ENCODE peak calls at places on chromosomes 6 and 20, in eight cellular contexts. One of them, this sample, is unnamed.

GRCh38 chr6:112330877-112331260 is 16.3 kb upstream of the RFPL4B start:
- DNase-seq in neuronal stem cell: no peak
- DNase-seq in neural progenitor cell: no peak
- DNase-seq in SK-N-SH: no peak
- DNase-seq in IMR-90: no peak
- DNase-seq in endothelial cell of umbilical vein: no peak
- DNase-seq in GM23338: no peak
- DNase-seq in A549: no peak
- DNase-seq in this sample: no peak

GRCh38 chr6:7528565-7528964 is 12.9 kb upstream of the DSP start:
- DNase-seq in neuronal stem cell: no peak
- DNase-seq in neural progenitor cell: no peak
- DNase-seq in SK-N-SH: no peak
- DNase-seq in IMR-90: peak; percentile 96
- DNase-seq in endothelial cell of umbilical vein: no peak
- DNase-seq in GM23338: no peak
- DNase-seq in A549: no peak
- DNase-seq in this sample: no peak

GRCh38 chr6:107079429-107079828 is 35.9 kb downstream of the BEND3 start:
- DNase-seq in neuronal stem cell: no peak
- DNase-seq in neural progenitor cell: no peak
- DNase-seq in SK-N-SH: no peak
- DNase-seq in IMR-90: no peak
- DNase-seq in endothelial cell of umbilical vein: no peak
- DNase-seq in GM23338: peak; percentile 57
- DNase-seq in A549: no peak
- DNase-seq in this sample: no peak

GRCh38 chr6:169420912-169421543 is 167.4 kb upstream of the THBS2 start:
- DNase-seq in neuronal stem cell: no peak
- DNase-seq in neural progenitor cell: peak; percentile 75
- DNase-seq in SK-N-SH: peak; percentile 50
- DNase-seq in IMR-90: peak; percentile 18
- DNase-seq in endothelial cell of umbilical vein: no peak
- DNase-seq in GM23338: peak; percentile 57
- DNase-seq in A549: no peak
- DNase-seq in this sample: peak; percentile 70

GRCh38 chr6:127566119-127566518 is 10.9 kb upstream of the C6orf58 start:
- DNase-seq in neuronal stem cell: no peak
- DNase-seq in neural progenitor cell: no peak
- DNase-seq in SK-N-SH: no peak
- DNase-seq in IMR-90: no peak
- DNase-seq in endothelial cell of umbilical vein: no peak
- DNase-seq in GM23338: no peak
- DNase-seq in A549: no peak
- DNase-seq in this sample: no peak

GRCh38 chr6:79466222-79466834 is 70.9 kb downstream of the LCA5 start:
- DNase-seq in neuronal stem cell: peak; percentile 8
- DNase-seq in neural progenitor cell: peak; percentile 6
- DNase-seq in SK-N-SH: peak; percentile 36
- DNase-seq in IMR-90: peak; percentile 39
- DNase-seq in endothelial cell of umbilical vein: peak; percentile 59
- DNase-seq in GM23338: peak; percentile 60
- DNase-seq in A549: peak; percentile 7
- DNase-seq in this sample: peak; percentile 24

GRCh38 chr20:5492941-5493340 is 176.2 kb upstream of the PROKR2 start:
- DNase-seq in neuronal stem cell: no peak
- DNase-seq in neural progenitor cell: no peak
- DNase-seq in SK-N-SH: no peak
- DNase-seq in IMR-90: no peak
- DNase-seq in endothelial cell of umbilical vein: no peak
- DNase-seq in GM23338: no peak
- DNase-seq in A549: no peak
- DNase-seq in this sample: no peak

GRCh38 chr20:37986873-37987601 is 46.2 kb downstream of the TTI1 start:
- DNase-seq in neuronal stem cell: peak; percentile 29
- DNase-seq in neural progenitor cell: peak; percentile 60
- DNase-seq in SK-N-SH: peak; percentile 79
- DNase-seq in IMR-90: peak; percentile 6
- DNase-seq in endothelial cell of umbilical vein: no peak
- DNase-seq in GM23338: peak; percentile 34
- DNase-seq in A549: no peak
- DNase-seq in this sample: no peak

GRCh38 chr6:89009624-89010059 is 46.2 kb upstream of the RNGTT start:
- DNase-seq in neuronal stem cell: no peak
- DNase-seq in neural progenitor cell: no peak
- DNase-seq in SK-N-SH: no peak
- DNase-seq in IMR-90: no peak
- DNase-seq in endothelial cell of umbilical vein: no peak
- DNase-seq in GM23338: no peak
- DNase-seq in A549: no peak
- DNase-seq in this sample: no peak

GRCh38 chr6:28081486-28081751 is 1.1 kb downstream of the ZNF165 start:
- DNase-seq in neuronal stem cell: no peak
- DNase-seq in neural progenitor cell: no peak
- DNase-seq in SK-N-SH: no peak
- DNase-seq in IMR-90: no peak
- DNase-seq in endothelial cell of umbilical vein: no peak
- DNase-seq in GM23338: no peak
- DNase-seq in A549: no peak
- DNase-seq in this sample: no peak

GRCh38 chr20:40860487-40860902 is 168.1 kb upstream of the TOP1 start:
- DNase-seq in neuronal stem cell: no peak
- DNase-seq in neural progenitor cell: no peak
- DNase-seq in SK-N-SH: no peak
- DNase-seq in IMR-90: peak; percentile 70
- DNase-seq in endothelial cell of umbilical vein: no peak
- DNase-seq in GM23338: no peak
- DNase-seq in A549: no peak
- DNase-seq in this sample: no peak

GRCh38 chr6:40516429-40516828 is 70.7 kb downstream of the LRFN2 start:
- DNase-seq in neuronal stem cell: no peak
- DNase-seq in neural progenitor cell: no peak
- DNase-seq in SK-N-SH: no peak
- DNase-seq in IMR-90: no peak
- DNase-seq in endothelial cell of umbilical vein: no peak
- DNase-seq in GM23338: no peak
- DNase-seq in A549: no peak
- DNase-seq in this sample: no peak

GRCh38 chr20:35055445-35056276 is 36.9 kb downstream of the TRPC4AP start:
- DNase-seq in neuronal stem cell: no peak
- DNase-seq in neural progenitor cell: no peak
- DNase-seq in SK-N-SH: peak; percentile 17
- DNase-seq in IMR-90: peak; percentile 38
- DNase-seq in endothelial cell of umbilical vein: no peak
- DNase-seq in GM23338: no peak
- DNase-seq in A549: no peak
- DNase-seq in this sample: no peak

GRCh38 chr6:160774399-160774798 is 72.4 kb downstream of the PLG start:
- DNase-seq in neuronal stem cell: no peak
- DNase-seq in neural progenitor cell: no peak
- DNase-seq in SK-N-SH: no peak
- DNase-seq in IMR-90: no peak
- DNase-seq in endothelial cell of umbilical vein: no peak
- DNase-seq in GM23338: no peak
- DNase-seq in A549: no peak
- DNase-seq in this sample: no peak

GRCh38 chr20:53342429-53342828 is 251.2 kb downstream of the ZNF217 start:
- DNase-seq in neuronal stem cell: no peak
- DNase-seq in neural progenitor cell: no peak
- DNase-seq in SK-N-SH: no peak
- DNase-seq in IMR-90: no peak
- DNase-seq in endothelial cell of umbilical vein: no peak
- DNase-seq in GM23338: no peak
- DNase-seq in A549: no peak
- DNase-seq in this sample: no peak

GRCh38 chr6:1178590-1178989 is 133.3 kb upstream of the FOXQ1 start:
- DNase-seq in neuronal stem cell: no peak
- DNase-seq in neural progenitor cell: no peak
- DNase-seq in SK-N-SH: no peak
- DNase-seq in IMR-90: no peak
- DNase-seq in endothelial cell of umbilical vein: no peak
- DNase-seq in GM23338: no peak
- DNase-seq in A549: no peak
- DNase-seq in this sample: no peak

GRCh38 chr20:46202758-46203509 is 84.8 kb downstream of the CD40 start:
- DNase-seq in neuronal stem cell: no peak
- DNase-seq in neural progenitor cell: no peak
- DNase-seq in SK-N-SH: peak; percentile 60
- DNase-seq in IMR-90: no peak
- DNase-seq in endothelial cell of umbilical vein: no peak
- DNase-seq in GM23338: no peak
- DNase-seq in A549: no peak
- DNase-seq in this sample: no peak

GRCh38 chr6:149221774-149222070 is 95.8 kb upstream of the TAB2 start:
- DNase-seq in neuronal stem cell: no peak
- DNase-seq in neural progenitor cell: no peak
- DNase-seq in SK-N-SH: no peak
- DNase-seq in IMR-90: peak; percentile 45
- DNase-seq in endothelial cell of umbilical vein: no peak
- DNase-seq in GM23338: no peak
- DNase-seq in A549: no peak
- DNase-seq in this sample: no peak

GRCh38 chr6:11279213-11279780 is 46.8 kb upstream of the NEDD9 start:
- DNase-seq in neuronal stem cell: no peak
- DNase-seq in neural progenitor cell: no peak
- DNase-seq in SK-N-SH: no peak
- DNase-seq in IMR-90: peak; percentile 14
- DNase-seq in endothelial cell of umbilical vein: no peak
- DNase-seq in GM23338: no peak
- DNase-seq in A549: no peak
- DNase-seq in this sample: no peak

GRCh38 chr6:35669441-35669776 is 19.3 kb downstream of the FKBP5 start:
- DNase-seq in neuronal stem cell: no peak
- DNase-seq in neural progenitor cell: no peak
- DNase-seq in SK-N-SH: no peak
- DNase-seq in IMR-90: peak; percentile 64
- DNase-seq in endothelial cell of umbilical vein: peak; percentile 94
- DNase-seq in GM23338: no peak
- DNase-seq in A549: no peak
- DNase-seq in this sample: no peak

GRCh38 chr20:10565191-10565921 is 108.4 kb downstream of the JAG1 start:
- DNase-seq in neuronal stem cell: no peak
- DNase-seq in neural progenitor cell: no peak
- DNase-seq in SK-N-SH: no peak
- DNase-seq in IMR-90: peak; percentile 89
- DNase-seq in endothelial cell of umbilical vein: peak; percentile 66
- DNase-seq in GM23338: no peak
- DNase-seq in A549: no peak
- DNase-seq in this sample: no peak

GRCh38 chr20:2299301-2299700 is 3.5 kb downstream of the TGM3 start:
- DNase-seq in neuronal stem cell: no peak
- DNase-seq in neural progenitor cell: no peak
- DNase-seq in SK-N-SH: no peak
- DNase-seq in IMR-90: no peak
- DNase-seq in endothelial cell of umbilical vein: no peak
- DNase-seq in GM23338: no peak
- DNase-seq in A549: no peak
- DNase-seq in this sample: no peak

GRCh38 chr6:97053643-97054411 is 129.3 kb downstream of the KLHL32 start:
- DNase-seq in neuronal stem cell: no peak
- DNase-seq in neural progenitor cell: peak; percentile 12
- DNase-seq in SK-N-SH: peak; percentile 26
- DNase-seq in IMR-90: peak; percentile 34
- DNase-seq in endothelial cell of umbilical vein: peak; percentile 29
- DNase-seq in GM23338: peak; percentile 40
- DNase-seq in A549: no peak
- DNase-seq in this sample: peak; percentile 16

GRCh38 chr6:150263765-150264415 is 104.9 kb upstream of the IYD start:
- DNase-seq in neuronal stem cell: no peak
- DNase-seq in neural progenitor cell: no peak
- DNase-seq in SK-N-SH: no peak
- DNase-seq in IMR-90: no peak
- DNase-seq in endothelial cell of umbilical vein: no peak
- DNase-seq in GM23338: no peak
- DNase-seq in A549: no peak
- DNase-seq in this sample: no peak

GRCh38 chr20:24001901-24002405 is 13.4 kb upstream of the GGTLC1 start:
- DNase-seq in neuronal stem cell: no peak
- DNase-seq in neural progenitor cell: no peak
- DNase-seq in SK-N-SH: no peak
- DNase-seq in IMR-90: no peak
- DNase-seq in endothelial cell of umbilical vein: no peak
- DNase-seq in GM23338: no peak
- DNase-seq in A549: no peak
- DNase-seq in this sample: no peak

DNA sequence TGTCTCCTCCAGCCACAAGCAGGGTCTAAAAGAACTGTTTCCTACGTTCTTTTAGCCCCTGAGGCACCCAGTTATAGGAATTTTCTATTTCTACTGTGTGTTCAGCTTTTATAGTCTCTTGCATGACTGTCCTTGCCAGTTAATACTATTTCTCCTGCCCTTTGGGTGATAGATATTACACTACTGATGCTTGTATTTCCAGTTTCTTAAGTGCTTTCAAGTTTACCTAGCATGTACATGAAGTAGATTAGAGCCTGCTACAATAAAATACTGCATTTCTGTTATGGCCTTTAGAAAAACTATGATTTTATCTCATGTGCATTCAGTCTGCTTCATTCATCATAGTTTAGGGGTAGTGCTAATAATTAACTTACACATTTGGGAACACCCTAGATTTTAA is 89.6 kb downstream of the FOXO3 start:
- DNase-seq in neuronal stem cell: no peak
- DNase-seq in neural progenitor cell: no peak
- DNase-seq in SK-N-SH: no peak
- DNase-seq in IMR-90: no peak
- DNase-seq in endothelial cell of umbilical vein: no peak
- DNase-seq in GM23338: no peak
- DNase-seq in A549: no peak
- DNase-seq in this sample: no peak
- H3K4me2 ChIP-seq in neuronal stem cell: no peak overlapping the region
- H3K4me2 ChIP-seq in neural progenitor cell: no peak overlapping the region
- H3K4me2 ChIP-seq in SK-N-SH: peak overlapping the region; percentile 55
- H3K4me2 ChIP-seq in IMR-90: peak overlapping the region; percentile 2
- H3K4me2 ChIP-seq in endothelial cell of umbilical vein: no peak overlapping the region
- H3K4me2 ChIP-seq in GM23338: no peak overlapping the region
- H3K4me2 ChIP-seq in A549: no peak overlapping the region
- H3K4me2 ChIP-seq in this sample: no peak overlapping the region

GRCh38 chr6:124943658-124944057 is 18.6 kb upstream of the RNF217 start:
- DNase-seq in neuronal stem cell: no peak
- DNase-seq in neural progenitor cell: no peak
- DNase-seq in SK-N-SH: no peak
- DNase-seq in IMR-90: no peak
- DNase-seq in endothelial cell of umbilical vein: no peak
- DNase-seq in GM23338: no peak
- DNase-seq in A549: no peak
- DNase-seq in this sample: no peak
- H3K4me2 ChIP-seq in neuronal stem cell: no peak overlapping the region
- H3K4me2 ChIP-seq in neural progenitor cell: no peak overlapping the region
- H3K4me2 ChIP-seq in SK-N-SH: no peak overlapping the region
- H3K4me2 ChIP-seq in IMR-90: no peak overlapping the region
- H3K4me2 ChIP-seq in endothelial cell of umbilical vein: no peak overlapping the region
- H3K4me2 ChIP-seq in GM23338: no peak overlapping the region
- H3K4me2 ChIP-seq in A549: no peak overlapping the region
- H3K4me2 ChIP-seq in this sample: no peak overlapping the region

GRCh38 chr20:61737346-61737745 is 328.3 kb downstream of the TAF4 start:
- DNase-seq in neuronal stem cell: no peak
- DNase-seq in neural progenitor cell: no peak
- DNase-seq in SK-N-SH: no peak
- DNase-seq in IMR-90: no peak
- DNase-seq in endothelial cell of umbilical vein: no peak
- DNase-seq in GM23338: no peak
- DNase-seq in A549: no peak
- DNase-seq in this sample: no peak
- H3K4me2 ChIP-seq in neuronal stem cell: no peak overlapping the region
- H3K4me2 ChIP-seq in neural progenitor cell: no peak overlapping the region
- H3K4me2 ChIP-seq in SK-N-SH: no peak overlapping the region
- H3K4me2 ChIP-seq in IMR-90: no peak overlapping the region
- H3K4me2 ChIP-seq in endothelial cell of umbilical vein: no peak overlapping the region
- H3K4me2 ChIP-seq in GM23338: no peak overlapping the region
- H3K4me2 ChIP-seq in A549: no peak overlapping the region
- H3K4me2 ChIP-seq in this sample: no peak overlapping the region

GRCh38 chr6:9467746-9468145 is 947.1 kb downstream of the TFAP2A start:
- DNase-seq in neuronal stem cell: no peak
- DNase-seq in neural progenitor cell: no peak
- DNase-seq in SK-N-SH: no peak
- DNase-seq in IMR-90: peak; percentile 67
- DNase-seq in endothelial cell of umbilical vein: no peak
- DNase-seq in GM23338: no peak
- DNase-seq in A549: no peak
- DNase-seq in this sample: no peak
- H3K4me2 ChIP-seq in neuronal stem cell: no peak overlapping the region
- H3K4me2 ChIP-seq in neural progenitor cell: no peak overlapping the region
- H3K4me2 ChIP-seq in SK-N-SH: no peak overlapping the region
- H3K4me2 ChIP-seq in IMR-90: no peak overlapping the region
- H3K4me2 ChIP-seq in endothelial cell of umbilical vein: no peak overlapping the region
- H3K4me2 ChIP-seq in GM23338: no peak overlapping the region
- H3K4me2 ChIP-seq in A549: peak overlapping the region; percentile 32
- H3K4me2 ChIP-seq in this sample: no peak overlapping the region

This sample was measured in K562.